ENCODE peak calls at places on chromosomes 12 and 14, in four cellular contexts. O is stimulated activated effector memory CD8-positive, alpha-beta T cell treated with anti-CD3 and anti-CD28 coated beads, Interleukin-12 subunit alpha, Interleukin-12 subunit beta, amount 100 ng/mL, for 72 hours; I is omental fat pad; X is pancreas. N is an unnamed sample.

GRCh38 chr12:131860472-131861260 is 32.5 kb downstream of the MMP17 start:
- ATAC-seq in O (peak; percentile 66), X (peak; percentile 75), I (peak; percentile 64), N (peak; percentile 14)

GRCh38 chr12:110717037-110717436 is 25.7 kb downstream of the PPP1CC start:
- ATAC-seq in X (no peak), O (peak; percentile 79), I (no peak), N (no peak)

GRCh38 chr14:69152944-69153847 is at the start of gene DCAF5:
- ATAC-seq in X (peak; percentile 89), O (peak; percentile 95), I (peak; percentile 91), N (peak; percentile 87)

GRCh38 chr12:52656616-52657015 is 4.6 kb upstream of the KRT2 start:
- ATAC-seq in I (no peak), X (no peak), O (no peak), N (no peak)

GRCh38 chr12:70671698-70672097 is 34.5 kb upstream of the PTPRB start:
- ATAC-seq in I (no peak), X (no peak), O (peak; percentile 36), N (no peak)

GRCh38 chr14:98195256-98195655 is 1076.7 kb downstream of the BCL11B start:
- ATAC-seq in I (no peak), O (no peak), X (no peak), N (no peak)

GRCh38 chr14:53539489-53540126 is 386.5 kb upstream of the DDHD1 start:
- ATAC-seq in I (peak; percentile 77), O (peak; percentile 55), X (peak; percentile 90), N (peak; percentile 92)

GRCh38 chr12:99983721-99984258 is 946 bp downstream of the ANKS1B start:
- ATAC-seq in X (peak; percentile 39), O (peak; percentile 19), I (peak; percentile 18), N (peak; percentile 48)

GRCh38 chr14:105292810-105293711 is 7.7 kb downstream of the BRF1 start:
- ATAC-seq in O (peak; percentile 52), X (no peak), I (no peak), N (no peak)

GRCh38 chr12:1272132-1272531 is 281.1 kb downstream of the ERC1 start:
- ATAC-seq in X (no peak), O (peak; percentile 90), I (no peak), N (no peak)

GRCh38 chr12:39866135-39866534 is 239.7 kb downstream of the SLC2A13 start:
- ATAC-seq in X (no peak), O (no peak), I (no peak), N (no peak)

GRCh38 chr12:4496145-4496838 is 42.4 kb upstream of the RAD51AP1 start:
- ATAC-seq in O (peak; percentile 98), I (no peak), X (no peak), N (no peak)

GRCh38 chr12:130933269-130933995 is 20.3 kb upstream of the ADGRD1 start:
- ATAC-seq in O (peak; percentile 26), X (no peak), I (no peak), N (no peak)

GRCh38 chr14:64725360-64725815 is 21.2 kb downstream of the PLEKHG3 start:
- ATAC-seq in O (no peak), X (no peak), I (no peak), N (no peak)

GRCh38 chr14:81062816-81063215 is 107.4 kb downstream of the TSHR start:
- ATAC-seq in I (no peak), O (peak; percentile 85), X (peak; percentile 53), N (peak; percentile 69)

GRCh38 chr12:113120670-113121370 is 14.7 kb downstream of the RASAL1 start:
- ATAC-seq in I (no peak), X (no peak), O (peak; percentile 11), N (no peak)

GRCh38 chr14:28599605-28600004 is 167.0 kb upstream of the FOXG1 start:
- ATAC-seq in O (no peak), I (no peak), X (no peak), N (no peak)

GRCh38 chr12:131639270-131639940 is 71.5 kb upstream of the SFSWAP start:
- ATAC-seq in I (no peak), X (no peak), O (no peak), N (no peak)

GRCh38 chr12:113136990-113137511 is 1.5 kb upstream of the RASAL1 start:
- ATAC-seq in X (no peak), O (no peak), I (no peak), N (no peak)

GRCh38 chr14:22339277-22339676 is 249.7 kb downstream of the DAD1 start:
- ATAC-seq in O (no peak), X (peak; percentile 56), I (no peak), N (no peak)

GRCh38 chr12:107597695-107598410 is 87.7 kb upstream of the PWP1 start:
- ATAC-seq in O (no peak), X (no peak), I (no peak), N (no peak)

GRCh38 chr14:44912041-44912869 is 49.5 kb downstream of the KLHL28 start:
- ATAC-seq in O (no peak), I (peak; percentile 48), X (peak; percentile 38), N (no peak)

GRCh38 chr14:68643673-68644072 is 149.2 kb downstream of the ZFP36L1 start:
- ATAC-seq in X (no peak), O (no peak), I (no peak), N (no peak)

N was measured in SK-N-SH treated with all-trans-retinoic acid at 6 μM for 48 hours.